ENCODE peak calls at places on chromosome 13, in four cellular contexts. R, U, H and J are unnamed samples. For H3K36me3 and H3K4me1, the result is how much of the 10 kb centered on the place peaks cover.

GRCh38 chr13:93861818-93862217 is 617.7 kb downstream of the DCT start:
- DNase-seq in R (no peak), H (no peak), U (no peak), J (no peak)

GRCh38 chr13:98503175-98504028 is 73.5 kb downstream of the STK24 start:
- DNase-seq in H (peak), R (no peak), U (no peak), J (no peak)

GRCh38 chr13:83929147-83929546 is 46.9 kb upstream of the SLITRK1 start:
- DNase-seq in R (no peak), H (no peak), U (no peak), J (no peak)

GRCh38 chr13:112891477-112892401 is 77.3 kb upstream of the MCF2L start:
- DNase-seq in U (no peak), H (no peak), R (peak), J (no peak)

GRCh38 chr13:79781829-79782540 is 301.0 kb downstream of the NDFIP2 start:
- DNase-seq in H (no peak), U (no peak), R (no peak), J (no peak)

GRCh38 chr13:46803586-46803985 is 6.6 kb upstream of the ESD start:
- DNase-seq in U (no peak), H (no peak), R (no peak), J (no peak)

GRCh38 chr13:102774210-102774560 is 599 bp upstream of the TEX30 start:
- DNase-seq in R (peak), U (no peak), H (no peak), J (no peak)

GRCh38 chr13:48731957-48732569 is 78.3 kb downstream of the CYSLTR2 start:
- DNase-seq in H (peak), R (peak), U (peak), J (peak)

GRCh38 chr13:50156140-50156539 is 140.9 kb downstream of the KCNRG start:
- DNase-seq in R (no peak), U (no peak), H (no peak), J (no peak)

GRCh38 chr13:44304433-44304725 is 69.2 kb upstream of the SERP2 start:
- DNase-seq in H (no peak), U (no peak), R (no peak), J (no peak)
- H3K27ac ChIP-seq in H (no peak), U (no peak), R (no peak), J (no peak)

GRCh38 chr13:111183959-111184684 is 69.0 kb downstream of the ARHGEF7 start:
- DNase-seq in R (no peak), U (no peak), H (no peak), J (no peak)

GRCh38 chr13:111183087-111183645 is 68.1 kb downstream of the ARHGEF7 start:
- DNase-seq in U (no peak), H (no peak), R (no peak), J (peak)

GRCh38 chr13:111186305-111186930 is 71.3 kb downstream of the ARHGEF7 start:
- DNase-seq in R (no peak), U (no peak), H (no peak), J (no peak)

GRCh38 chr13:111184685-111185401 is 69.7 kb downstream of the ARHGEF7 start:
- DNase-seq in U (no peak), R (no peak), H (no peak), J (peak)

GRCh38 chr13:111187879-111188643 is 73.0 kb downstream of the ARHGEF7 start:
- DNase-seq in R (no peak), H (no peak), U (no peak), J (no peak)
- H3K36me3 ChIP-seq in R (under half), H (under half), U (under half), J (under half)

DNA sequence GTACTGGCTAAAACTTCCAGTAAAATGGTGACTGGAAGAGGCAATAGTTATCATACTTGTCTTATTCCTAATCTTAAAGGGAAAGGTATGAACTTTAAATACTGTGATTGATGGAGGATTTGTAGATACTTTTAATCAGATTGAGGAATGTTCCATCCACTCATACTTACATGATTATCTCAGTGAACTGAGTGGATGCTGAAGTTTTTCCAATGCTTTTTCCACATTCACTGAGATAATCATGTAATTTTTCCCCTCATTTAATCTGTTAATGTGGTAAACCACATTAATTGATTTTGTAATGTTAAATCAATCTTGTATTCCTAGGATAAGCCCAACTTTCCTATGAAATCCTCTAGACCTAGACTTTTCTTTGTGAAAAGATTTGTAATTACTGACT is 17.2 kb upstream of the SCEL start:
- DNase-seq in R (no peak), U (no peak), H (no peak), J (no peak)
- H3K4me1 ChIP-seq in R (under half), U (under half), H (under half), J (under half)

DNA sequence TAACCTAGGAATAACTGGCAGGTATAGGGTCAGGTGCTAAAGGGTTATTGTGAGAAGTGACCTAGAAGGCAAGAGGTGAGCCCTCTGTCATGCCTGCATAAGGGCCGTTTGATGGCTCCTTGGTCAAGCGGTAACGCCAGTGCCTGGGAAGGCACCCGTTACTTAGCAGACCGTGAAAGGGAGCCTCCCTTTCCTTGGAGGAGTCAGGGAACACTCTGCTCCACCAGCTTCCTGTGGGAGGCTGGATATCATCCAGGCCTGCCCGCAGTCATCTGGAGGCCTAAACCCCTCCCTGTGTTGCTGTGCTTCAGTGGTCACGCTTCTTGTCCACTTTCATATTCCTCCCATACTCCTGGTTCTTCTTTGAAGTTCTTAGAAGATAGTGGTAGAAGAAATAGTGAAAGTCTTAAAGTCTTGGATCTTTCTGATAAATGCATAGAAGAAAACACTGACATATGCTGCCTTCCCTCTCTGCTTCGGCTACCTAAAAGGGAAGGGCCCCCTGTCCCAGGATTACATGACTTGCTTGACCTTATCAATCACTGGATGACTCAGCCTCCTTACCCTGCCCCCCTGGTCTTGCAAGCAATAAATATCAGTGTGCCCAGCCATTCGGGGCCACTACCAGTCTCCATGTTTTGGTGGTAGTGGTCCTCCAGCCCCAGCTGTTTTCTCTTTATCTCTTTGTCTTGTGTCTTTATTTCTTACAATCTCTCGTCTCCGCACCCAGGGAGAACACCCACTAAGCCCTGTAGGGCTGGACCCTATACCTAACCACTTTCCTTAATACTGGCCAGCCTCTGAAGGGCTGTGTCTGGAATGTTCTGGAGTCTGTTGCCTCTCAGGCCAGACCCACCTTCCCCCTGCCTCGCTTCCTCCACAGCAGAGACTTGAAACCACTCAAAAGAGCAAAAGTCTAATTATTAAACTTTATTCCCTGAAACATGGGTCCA is 16.1 kb upstream of the ABCC4 start:
- DNase-seq in H (no peak), R (no peak), U (no peak), J (no peak)
- H3K27ac ChIP-seq in H (no peak), R (no peak), U (no peak), J (no peak)

GRCh38 chr13:34364633-34365032 is 546.7 kb downstream of the RFC3 start:
- DNase-seq in R (no peak), U (no peak), H (no peak), J (no peak)
- H3K36me3 ChIP-seq in R (under half), U (under half), H (under half), J (under half)

GRCh38 chr13:75195479-75196111 is 286.4 kb downstream of the TBC1D4 start:
- DNase-seq in U (no peak), R (no peak), H (no peak), J (no peak)
- H3K4me1 ChIP-seq in U (under half), R (under half), H (under half), J (under half)

GRCh38 chr13:77859450-77859849 is 59.2 kb downstream of the EDNRB start:
- DNase-seq in R (no peak), U (no peak), H (no peak), J (no peak)
- H3K27ac ChIP-seq in R (no peak), U (no peak), H (no peak), J (no peak)

GRCh38 chr13:33109319-33109718 is 93.1 kb downstream of the KL start:
- DNase-seq in R (no peak), H (no peak), U (no peak), J (no peak)
- H3K36me3 ChIP-seq in R (under half), H (under half), U (under half), J (under half)

GRCh38 chr13:30738526-30738925 is 3.2 kb downstream of the ALOX5AP start:
- DNase-seq in U (no peak), H (no peak), R (no peak), J (no peak)

GRCh38 chr13:30736461-30736860 is 1.1 kb downstream of the ALOX5AP start:
- DNase-seq in H (no peak), U (no peak), R (no peak), J (no peak)

GRCh38 chr13:30738946-30739528 is 3.7 kb downstream of the ALOX5AP start:
- DNase-seq in R (no peak), U (no peak), H (no peak), J (no peak)

GRCh38 chr13:30736921-30737320 is 1.6 kb downstream of the ALOX5AP start:
- DNase-seq in R (no peak), H (no peak), U (no peak), J (no peak)

DNA sequence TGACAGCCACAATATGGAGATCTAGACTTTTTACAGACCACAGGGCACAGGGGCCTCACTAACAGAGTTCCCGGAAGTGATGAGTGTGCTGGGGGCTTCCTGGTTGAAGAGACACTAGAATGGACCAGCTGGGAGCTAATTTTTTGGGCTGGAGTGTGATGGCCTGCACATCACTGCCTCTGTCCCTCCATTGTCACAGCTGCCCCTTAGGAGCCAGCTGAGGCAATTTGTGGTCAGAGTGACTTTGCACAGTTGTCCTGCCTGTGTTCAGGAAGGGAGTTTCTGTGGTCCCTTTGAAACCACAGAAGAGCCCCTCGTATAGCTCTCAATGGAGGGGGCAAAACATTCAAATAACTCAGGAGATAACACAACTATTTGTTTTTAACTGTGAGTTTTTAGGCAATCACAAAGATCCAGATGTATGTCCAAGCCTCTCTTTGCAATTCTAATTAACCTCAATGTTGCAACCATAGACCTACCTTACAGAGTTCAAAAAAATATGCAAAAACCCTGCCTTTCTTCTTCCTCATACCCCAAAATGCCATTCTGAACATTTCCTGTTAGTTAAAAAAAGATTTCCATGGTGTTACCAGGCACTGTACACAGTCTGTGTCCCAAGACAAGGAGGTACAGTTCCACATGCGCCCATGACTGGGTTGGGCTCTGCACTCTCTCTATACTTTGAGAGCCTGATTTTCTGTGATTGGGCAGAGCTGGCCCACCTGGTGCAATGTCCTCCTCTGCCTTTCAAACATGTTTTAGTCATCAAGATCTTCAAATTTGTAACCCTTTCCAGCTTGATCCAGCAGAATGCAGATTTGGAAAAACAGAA is 2.4 kb downstream of the ALOX5AP start:
- DNase-seq in R (no peak), H (no peak), U (no peak), J (no peak)
- H3K4me1 ChIP-seq in R (under half), H (under half), U (half or more), J (half or more)